ENCODE peak calls at places on chromosome 4, in eight cellular contexts. M is stimulated activated naive B cell treated with anti-CD40 and anti-IgM and Interleukin-4, amounts not matched to agents 10 μg/mL and 1 μg/mL and 100 μg/mL, for 72 hours; H is ELF-1; P is GM04504; C is choroid plexus epithelial cell; U is neural crest cell; B is activated effector memory CD4-positive, alpha-beta T cell treated with anti-CD3 and anti-CD28 coated beads, Interleukin-2, amount 50 U/mL, for 16 hours; W is stimulated activated CD8-positive, alpha-beta memory T cell treated with anti-CD3 and anti-CD28 coated beads, Interleukin-7, amount 100 ng/mL, for 24 hours. K is an unnamed sample.

GRCh38 chr4:113784497-113785254 is 23.1 kb upstream of the CAMK2D start:
- DNase-seq in M (no peak), H (no peak), P (peak), C (peak), U (no peak), B (no peak), W (no peak), K (no peak)

GRCh38 chr4:114890773-114891172 is 222.6 kb downstream of the NDST4 start:
- DNase-seq in M (no peak), H (no peak), P (no peak), C (peak), U (no peak), B (no peak), W (no peak), K (no peak)

GRCh38 chr4:110897779-110898178 is 274.9 kb upstream of the PITX2 start:
- DNase-seq in M (no peak), H (peak), P (no peak), C (no peak), U (no peak), B (no peak), W (no peak), K (no peak)

GRCh38 chr4:184168406-184169019 is 49.2 kb downstream of the ENPP6 start:
- DNase-seq in M (peak), H (peak), P (peak), C (peak), U (peak), B (peak), W (peak), K (peak)

GRCh38 chr4:116881077-116881476 is 204.3 kb downstream of the TRAM1L1 start:
- DNase-seq in M (no peak), H (no peak), P (no peak), C (no peak), U (no peak), B (no peak), W (no peak), K (no peak)

GRCh38 chr4:99855677-99856076 is 38.5 kb downstream of the LAMTOR3 start:
- DNase-seq in M (no peak), H (no peak), P (no peak), C (no peak), U (no peak), B (no peak), W (no peak), K (no peak)

GRCh38 chr4:4990857-4991540 is 28.3 kb downstream of the CYTL1 start:
- DNase-seq in M (no peak), H (peak), P (peak), C (peak), U (no peak), B (no peak), W (no peak), K (peak)

GRCh38 chr4:125750827-125751466 is 436.2 kb downstream of the FAT4 start:
- DNase-seq in M (no peak), H (peak), P (no peak), C (peak), U (no peak), B (no peak), W (no peak), K (no peak)

GRCh38 chr4:25792200-25792791 is 70.5 kb downstream of the SEL1L3 start:
- DNase-seq in M (no peak), H (peak), P (no peak), C (peak), U (peak), B (no peak), W (no peak), K (no peak)

GRCh38 chr4:165403667-165404066 is 24.9 kb downstream of the CPE start:
- DNase-seq in M (no peak), H (no peak), P (no peak), C (no peak), U (no peak), B (no peak), W (no peak), K (no peak)

GRCh38 chr4:53617101-53617680 is 25.9 kb upstream of the LNX1 start:
- DNase-seq in M (no peak), H (no peak), P (no peak), C (no peak), U (no peak), B (no peak), W (no peak), K (no peak)

K was measured in aorta.